ENCODE peak calls at places on chromosomes 13 and 19, in four cellular contexts. X is GF-D8; N is effector CD4-positive, alpha-beta T cell; A is COR-L47. W is an unnamed sample.

GRCh38 chr19:47176627-47177090 is 46.0 kb downstream of the SAE1 start:
- DNase-seq in X (peak; percentile 36), N (peak; percentile 31), A (no peak), W (peak; percentile 93)

GRCh38 chr19:1783874-1784273 is 28.2 kb downstream of the ATP8B3 start:
- DNase-seq in X (no peak), N (no peak), A (no peak), W (no peak)

GRCh38 chr13:110524484-110525254 is 36.9 kb downstream of the RAB20 start:
- DNase-seq in A (peak; percentile 77), N (no peak), X (peak; percentile 89), W (no peak)

GRCh38 chr13:94006271-94006670 is 473.2 kb downstream of the DCT start:
- DNase-seq in X (no peak), N (no peak), A (no peak), W (no peak)

GRCh38 chr19:33177417-33177976 is 16.6 kb upstream of the LRP3 start:
- DNase-seq in N (peak; percentile 74), A (peak; percentile 74), X (peak; percentile 68), W (no peak)

GRCh38 chr19:18543814-18544475 is 572 bp upstream of the FKBP8 start:
- DNase-seq in A (peak; percentile 6), N (peak; percentile 70), X (peak; percentile 52), W (no peak)

GRCh38 chr19:14772995-14773394 is 5.4 kb downstream of the ADGRE2 start:
- DNase-seq in A (no peak), N (no peak), X (no peak), W (no peak)

GRCh38 chr19:13978306-13978705 is 26.0 kb downstream of the DCAF15 start:
- DNase-seq in N (no peak), X (no peak), A (peak; percentile 85), W (no peak)

GRCh38 chr19:44644391-44645016 is 794 bp downstream of the PVR start:
- DNase-seq in A (no peak), N (no peak), X (no peak), W (no peak)

GRCh38 chr19:2280633-2281264 is 1.2 kb downstream of the PEAK3 start:
- DNase-seq in A (no peak), X (no peak), N (no peak), W (no peak)

GRCh38 chr13:102395174-102395573 is 6.7 kb downstream of the FGF14 start:
- DNase-seq in X (no peak), A (no peak), N (no peak), W (no peak)

GRCh38 chr19:55678121-55678671 is 3.2 kb downstream of the EPN1 start:
- DNase-seq in X (peak; percentile 35), A (no peak), N (no peak), W (no peak)

GRCh38 chr19:50975766-50976165 is 6.4 kb upstream of the KLK6 start:
- DNase-seq in N (no peak), X (no peak), A (no peak), W (no peak)

GRCh38 chr13:50678464-50679162 is 164.9 kb downstream of the DLEU7 start:
- DNase-seq in N (no peak), X (no peak), A (no peak), W (peak; percentile 71)